ENCODE peak calls at places on chromosomes 6 and 20, in seven cellular contexts. A is BE2C; K is effector CD4-positive, alpha-beta T cell; J is transverse colon; Y is GM13976; H is skeletal muscle cell; Z is heart left ventricle. T is an unnamed sample.
A peak's percentile ranks its signal among the peaks of the same experiment; 100 is the strongest.

GRCh38 chr6:84193140-84193708 is 34.2 kb downstream of the CEP162 start:
- DNase-seq in H (peak; percentile 32), Z (no peak), Y (no peak), J (no peak), K (no peak), A (no peak), T (no peak)

GRCh38 chr6:119330520-119330919 is 19.0 kb downstream of the MAN1A1 start:
- DNase-seq in A (no peak), J (no peak), K (no peak), Y (no peak), H (no peak), Z (no peak), T (no peak)

GRCh38 chr6:18263561-18264337 is 581 bp downstream of the DEK start:
- DNase-seq in Y (no peak), J (peak; percentile 74), A (peak; percentile 70), Z (peak; percentile 81), K (no peak), H (no peak), T (no peak)

GRCh38 chr6:154306696-154307095 is 49.9 kb downstream of the IPCEF1 start:
- DNase-seq in Z (no peak), Y (no peak), H (no peak), K (no peak), A (no peak), J (no peak), T (no peak)

GRCh38 chr6:158663465-158664167 is 13.8 kb downstream of the SYTL3 start:
- DNase-seq in K (no peak), A (no peak), Y (no peak), H (no peak), Z (no peak), J (no peak), T (no peak)

GRCh38 chr6:51495016-51495805 is 592.2 kb downstream of the PKHD1 start:
- DNase-seq in Y (no peak), K (no peak), J (no peak), Z (no peak), A (no peak), H (no peak), T (peak; percentile 16)

GRCh38 chr6:139577124-139577800 is 202.8 kb upstream of the CITED2 start:
- DNase-seq in J (no peak), K (no peak), H (no peak), Y (no peak), A (no peak), Z (no peak), T (no peak)

GRCh38 chr6:154386848-154387717 is 30.5 kb upstream of the IPCEF1 start:
- DNase-seq in A (no peak), Y (no peak), K (no peak), J (no peak), H (peak; percentile 55), Z (no peak), T (no peak)

GRCh38 chr6:143754204-143754603 is 76.4 kb downstream of the PHACTR2 start:
- DNase-seq in H (no peak), Z (no peak), J (no peak), Y (no peak), A (no peak), K (no peak), T (no peak)

GRCh38 chr20:52145587-52145986 is 46.0 kb downstream of the ZFP64 start:
- DNase-seq in Y (no peak), K (no peak), H (no peak), Z (no peak), J (no peak), A (no peak), T (no peak)

GRCh38 chr6:5718231-5718947 is 288.3 kb downstream of the NRN1 start:
- DNase-seq in A (no peak), J (no peak), H (no peak), K (no peak), Z (no peak), Y (no peak), T (no peak)

GRCh38 chr6:223136-223535 is 69.2 kb upstream of the DUSP22 start:
- DNase-seq in K (no peak), Y (no peak), H (no peak), J (no peak), Z (no peak), A (no peak), T (no peak)

GRCh38 chr6:1498491-1499113 is 109.2 kb downstream of the FOXF2 start:
- DNase-seq in Z (no peak), A (no peak), H (no peak), Y (no peak), J (no peak), K (no peak), T (no peak)

GRCh38 chr20:2742934-2743559 is 50.5 kb downstream of the EBF4 start:
- DNase-seq in H (no peak), A (peak; percentile 71), Y (peak; percentile 84), J (peak; percentile 50), Z (no peak), K (peak; percentile 63), T (no peak)

GRCh38 chr6:167350322-167350721 is 25.4 kb downstream of the TTLL2 start:
- DNase-seq in K (no peak), Z (no peak), A (no peak), J (no peak), Y (no peak), H (no peak), T (no peak)

GRCh38 chr6:149851461-149851860 is 12.7 kb downstream of the LRP11 start:
- DNase-seq in Z (no peak), J (no peak), K (no peak), H (no peak), A (no peak), Y (no peak), T (no peak)

GRCh38 chr20:37901667-37902503 is 1.0 kb upstream of the VSTM2L start:
- DNase-seq in H (no peak), Z (no peak), A (peak; percentile 64), J (no peak), Y (peak; percentile 87), K (no peak), T (peak; percentile 59)

GRCh38 chr6:17042422-17043147 is 59.3 kb upstream of the STMND1 start:
- DNase-seq in J (peak; percentile 66), K (no peak), Y (no peak), H (no peak), A (no peak), Z (no peak), T (peak; percentile 33)

T was measured in mucosa of gallbladder.